ENCODE peak calls at places on chromosomes 16 and 17, in eight cellular contexts. M is heart right ventricle; Z is CD8-positive, alpha-beta T cell; X is tibial nerve; N is neural progenitor cell; I is BE2C; L is body of pancreas; Q is brain microvascular endothelial cell. J is an unnamed sample.

GRCh38 chr17:49491370-49491769 is 3.7 kb upstream of the NGFR start:
- DNase-seq in M (no peak), N (no peak), Q (no peak), L (no peak), I (no peak), X (no peak), Z (no peak), J (no peak)

GRCh38 chr16:20510323-20510722 is 59.0 kb downstream of the ACSM2A start:
- DNase-seq in Q (no peak), N (no peak), I (no peak), X (no peak), Z (no peak), M (peak; percentile 14), L (no peak), J (no peak)

GRCh38 chr16:50576403-50577113 is 28.4 kb downstream of the NKD1 start:
- DNase-seq in X (no peak), Q (no peak), I (no peak), L (no peak), N (no peak), M (no peak), Z (no peak), J (no peak)

GRCh38 chr16:89035698-89036570 is 57.7 kb upstream of the ACSF3 start:
- DNase-seq in L (no peak), X (no peak), I (peak; percentile 2), Z (no peak), Q (no peak), M (no peak), N (no peak), J (no peak)

GRCh38 chr17:68697850-68698313 is 96.7 kb upstream of the FAM20A start:
- DNase-seq in Q (peak; percentile 17), N (no peak), L (no peak), M (no peak), Z (no peak), I (no peak), X (peak; percentile 65), J (peak; percentile 75)

GRCh38 chr17:49132699-49133364 is at the start of gene B4GALNT2:
- DNase-seq in Z (no peak), Q (no peak), M (no peak), N (peak; percentile 71), X (no peak), I (no peak), L (peak; percentile 14), J (peak; percentile 43)

GRCh38 chr17:40179923-40180659 is 2.8 kb downstream of the RAPGEFL1 start:
- DNase-seq in Q (peak; percentile 63), N (no peak), M (no peak), Z (no peak), L (no peak), X (no peak), I (no peak), J (peak; percentile 82)

GRCh38 chr17:65754641-65755040 is 193.2 kb upstream of the AXIN2 start:
- DNase-seq in N (no peak), L (no peak), I (no peak), M (no peak), Z (no peak), Q (no peak), X (no peak), J (no peak)

GRCh38 chr17:74601944-74602572 is 10.0 kb upstream of the CD300LD start:
- DNase-seq in Q (peak; percentile 18), Z (no peak), L (no peak), X (peak; percentile 41), I (peak; percentile 55), M (peak; percentile 32), N (peak; percentile 53), J (peak; percentile 38)

DNA sequence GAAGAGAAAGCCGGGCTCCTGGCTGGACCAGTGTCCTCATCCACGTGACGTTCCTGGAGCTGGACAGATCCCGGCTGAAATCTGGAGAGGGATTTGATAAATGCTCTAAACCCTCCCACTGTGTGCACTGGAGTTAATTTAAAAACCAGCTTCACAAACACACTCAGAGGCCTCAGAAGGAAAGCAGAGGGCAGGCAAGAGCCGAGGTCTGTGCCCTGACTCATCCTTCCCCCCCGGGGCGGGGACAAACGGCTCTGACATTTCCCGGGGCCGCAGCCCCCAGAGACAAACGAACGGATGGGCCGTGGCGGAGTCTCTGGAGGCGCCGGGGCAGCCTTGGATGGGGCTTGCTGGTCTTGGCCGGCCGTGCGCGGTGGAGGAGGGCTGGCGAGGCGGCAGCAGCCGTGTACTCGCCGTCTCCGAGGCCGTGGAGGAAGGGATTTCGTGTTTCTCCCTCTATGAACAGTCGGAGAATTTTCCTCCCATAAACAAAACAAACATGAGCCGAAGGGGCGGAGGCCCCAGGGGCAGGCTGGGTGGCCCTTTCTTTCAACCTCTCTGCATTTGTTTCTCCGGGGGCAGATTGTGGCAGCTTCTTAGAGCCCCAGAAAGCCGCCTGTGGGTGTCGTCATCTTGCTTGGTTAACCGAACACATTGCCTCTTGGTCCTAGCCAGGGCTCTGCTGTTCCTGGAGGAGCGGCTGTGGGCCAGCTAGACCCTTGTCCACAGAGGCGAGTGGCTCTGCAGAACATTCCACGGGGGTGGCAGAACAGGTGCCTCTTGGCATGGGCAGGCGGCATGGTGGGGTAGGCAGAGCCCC is 94.3 kb downstream of the NTN1 start:
- DNase-seq in Q (peak; percentile 36), M (peak; percentile 70), I (no peak), L (peak; percentile 17), N (peak; percentile 81), X (peak; percentile 65), Z (no peak), J (peak; percentile 61)
- H3K4me3 ChIP-seq in Q (peak overlapping the region; percentile 46), M (peak overlapping the region; percentile 38), I (no peak overlapping the region), L (no peak overlapping the region), N (peak overlapping the region; percentile 29), X (peak overlapping the region; percentile 16), Z (peak overlapping the region; percentile 20), J (peak overlapping the region; percentile 47)

GRCh38 chr17:17304521-17304985 is 1.4 kb downstream of the NT5M start:
- DNase-seq in M (no peak), X (no peak), I (no peak), Z (no peak), L (no peak), Q (no peak), N (no peak), J (no peak)

GRCh38 chr17:17303847-17304490 is 796 bp downstream of the NT5M start:
- DNase-seq in N (no peak), X (no peak), Z (no peak), L (no peak), M (no peak), I (no peak), Q (no peak), J (no peak)

GRCh38 chr17:17298108-17298507 is 5.1 kb upstream of the NT5M start:
- DNase-seq in X (no peak), N (no peak), M (no peak), Z (no peak), I (no peak), Q (no peak), L (no peak), J (peak; percentile 20)

GRCh38 chr17:17303010-17303846 is at the start of gene NT5M:
- DNase-seq in M (peak; percentile 57), X (peak; percentile 61), Q (peak; percentile 34), L (peak; percentile 70), Z (no peak), I (peak; percentile 78), N (peak; percentile 92), J (peak; percentile 91)

GRCh38 chr17:17300624-17301568 is 2.3 kb upstream of the NT5M start:
- DNase-seq in X (no peak), Q (peak; percentile 17), Z (no peak), M (peak; percentile 25), L (peak; percentile 55), N (peak; percentile 93), I (no peak), J (peak; percentile 57)
- H3K4me3 ChIP-seq in X (peak overlapping the region; percentile 24), Q (peak overlapping the region; percentile 51), Z (peak overlapping the region; percentile 44), M (peak overlapping the region; percentile 46), L (no peak overlapping the region), N (peak overlapping the region; percentile 63), I (no peak overlapping the region), J (peak overlapping the region; percentile 29)

GRCh38 chr16:30947533-30948086 is 1.3 kb upstream of the ORAI3 start:
- DNase-seq in N (peak; percentile 37), X (no peak), I (no peak), L (no peak), Q (no peak), Z (no peak), M (no peak), J (no peak)
- H3K4me3 ChIP-seq in N (peak overlapping the region; percentile 96), X (peak overlapping the region; percentile 56), I (no peak overlapping the region), L (no peak overlapping the region), Q (peak overlapping the region; percentile 75), Z (no peak overlapping the region), M (peak overlapping the region; percentile 98), J (peak overlapping the region; percentile 94)

DNA sequence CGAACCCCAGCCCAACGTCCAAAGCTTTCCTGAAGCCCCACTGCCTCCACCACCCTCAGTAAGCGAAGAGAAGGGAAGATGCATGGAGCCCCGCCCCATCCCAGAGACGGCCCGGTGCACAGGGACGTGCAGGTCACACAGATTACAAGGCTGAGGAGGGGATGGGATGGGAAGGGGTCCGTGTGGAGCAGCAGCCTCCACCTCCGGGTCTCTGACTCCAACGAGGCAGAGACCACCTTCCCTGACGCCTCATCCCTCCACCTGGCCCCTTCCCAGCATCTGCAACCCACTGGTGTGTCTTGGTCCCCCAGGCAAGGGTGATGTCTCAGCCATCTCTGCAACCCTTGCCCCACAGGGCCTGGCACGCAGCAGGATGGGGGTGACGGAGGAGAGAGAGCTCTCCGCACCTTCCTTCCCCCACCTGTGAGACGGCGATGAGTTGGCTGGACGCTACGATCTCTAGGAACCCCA is 58.5 kb downstream of the TBC1D16 start:
- DNase-seq in N (no peak), Q (no peak), L (peak; percentile 6), I (no peak), Z (no peak), X (no peak), M (no peak), J (no peak)
- H3K4me3 ChIP-seq in N (no peak overlapping the region), Q (no peak overlapping the region), L (no peak overlapping the region), I (no peak overlapping the region), Z (no peak overlapping the region), X (no peak overlapping the region), M (no peak overlapping the region), J (no peak overlapping the region)

J was measured in foreskin fibroblast.